ENCODE peak calls at places on chromosomes 4 and X, in seven cellular contexts. H is heart right ventricle; O is KBM-7; J is RWPE1; F is stimulated activated CD4-positive, alpha-beta T cell treated with anti-CD3 and anti-CD28 coated beads, Interleukin-1b, Interleukin-23, amount 100 ng/mL, for 24 hours; V is AG04450; K is iPS-NIHi11. T is an unnamed sample.
A peak's percentile ranks its signal among the peaks of the same experiment; 100 is the strongest.

GRCh38 chr4:88136249-88136648 is 22.2 kb downstream of the ABCG2 start:
- DNase-seq in H (no peak), O (no peak), J (no peak), F (no peak), V (no peak), K (no peak), T (no peak)

GRCh38 chr4:98746530-98746929 is 88.1 kb upstream of the TSPAN5 start:
- DNase-seq in H (no peak), O (no peak), J (no peak), F (no peak), V (no peak), K (no peak), T (no peak)

GRCh38 chrX:130176354-130176776 is 4.6 kb downstream of the RAB33A start:
- DNase-seq in H (no peak), O (peak; percentile 15), J (no peak), F (no peak), V (no peak), K (no peak), T (no peak)

GRCh38 chr4:71212216-71212615 is 126.6 kb upstream of the SLC4A4 start:
- DNase-seq in H (no peak), O (no peak), J (no peak), F (no peak), V (no peak), K (no peak), T (no peak)

GRCh38 chr4:76923619-76924357 is 25.8 kb upstream of the SEPTIN11 start:
- DNase-seq in H (no peak), O (no peak), J (no peak), F (no peak), V (no peak), K (no peak), T (no peak)

GRCh38 chrX:127259742-127260141 is 440.2 kb downstream of the PRR32 start:
- DNase-seq in H (no peak), O (no peak), J (no peak), F (no peak), V (no peak), K (no peak), T (no peak)

GRCh38 chr4:60945641-60946040 is 254.5 kb upstream of the ADGRL3 start:
- DNase-seq in H (no peak), O (no peak), J (no peak), F (no peak), V (no peak), K (no peak), T (no peak)

GRCh38 chr4:23889814-23890269 is at the start of gene PPARGC1A:
- DNase-seq in H (peak; percentile 41), O (no peak), J (no peak), F (no peak), V (no peak), K (peak; percentile 64), T (peak; percentile 1)

GRCh38 chrX:703466-704210 is 73.0 kb downstream of the SHOX start:
- DNase-seq in H (no peak), O (no peak), J (no peak), F (no peak), V (no peak), K (no peak), T (no peak)

GRCh38 chr4:118821590-118822293 is 14.2 kb downstream of the SEC24D start:
- DNase-seq in H (no peak), O (no peak), J (no peak), F (no peak), V (no peak), K (no peak), T (no peak)

GRCh38 chr4:16824278-16824806 is 74.1 kb downstream of the LDB2 start:
- DNase-seq in H (no peak), O (no peak), J (no peak), F (no peak), V (no peak), K (no peak), T (no peak)

GRCh38 chr4:78602334-78602733 is 50.8 kb downstream of the ANXA3 start:
- DNase-seq in H (no peak), O (no peak), J (no peak), F (no peak), V (no peak), K (no peak), T (no peak)

GRCh38 chr4:6924361-6924779 is 14.7 kb downstream of the TBC1D14 start:
- DNase-seq in H (peak; percentile 49), O (no peak), J (no peak), F (no peak), V (no peak), K (no peak), T (no peak)

GRCh38 chrX:129549124-129549523 is 9.1 kb downstream of the OCRL start:
- DNase-seq in H (no peak), O (no peak), J (no peak), F (no peak), V (no peak), K (no peak), T (no peak)

GRCh38 chr4:16893141-16893571 is 5.3 kb downstream of the LDB2 start:
- DNase-seq in H (no peak), O (no peak), J (no peak), F (no peak), V (no peak), K (no peak), T (no peak)

GRCh38 chrX:150546711-150547153 is 21.7 kb upstream of the MTM1 start:
- DNase-seq in H (no peak), O (peak; percentile 37), J (no peak), F (no peak), V (no peak), K (no peak), T (no peak)

GRCh38 chr4:24686866-24687672 is 102.7 kb upstream of the DHX15 start:
- DNase-seq in H (peak; percentile 30), O (peak; percentile 52), J (peak; percentile 13), F (no peak), V (no peak), K (peak; percentile 63), T (no peak)

GRCh38 chr4:90159193-90159592 is 32.0 kb downstream of the CCSER1 start:
- DNase-seq in H (no peak), O (no peak), J (peak; percentile 12), F (no peak), V (no peak), K (no peak), T (no peak)

GRCh38 chr4:22356996-22357596 is 158.8 kb downstream of the ADGRA3 start:
- DNase-seq in H (no peak), O (peak; percentile 68), J (no peak), F (no peak), V (no peak), K (no peak), T (no peak)

T was measured in keratinocyte.